ENCODE peak calls at places on chromosomes 5 and 9, in seven cellular contexts. B is HCT116, N is HepG2, V is K562, Q is A549, U is H1, O is GM12878. D is an unnamed sample.

GRCh38 chr5:139138790-139139189 is 59.4 kb downstream of the SIL1 start:
- DNase-seq in B (peak; percentile 45), N (peak; percentile 44), V (no peak), Q (no peak), U (no peak), O (no peak), D (peak; percentile 56)

GRCh38 chr9:38344566-38345324 is 47.8 kb upstream of the ALDH1B1 start:
- DNase-seq in B (no peak), N (no peak), V (no peak), Q (no peak), U (peak; percentile 33), O (no peak), D (no peak)

GRCh38 chr9:3868012-3868411 is 342.2 kb upstream of the RFX3 start:
- DNase-seq in B (no peak), N (no peak), V (no peak), Q (no peak), U (no peak), O (no peak), D (peak; percentile 13)

GRCh38 chr9:104506565-104506964 is 2.5 kb downstream of the OR13F1 start:
- DNase-seq in B (no peak), N (no peak), V (no peak), Q (no peak), U (no peak), O (no peak), D (no peak)

GRCh38 chr5:110333384-110333783 is 393.1 kb downstream of the TMEM232 start:
- DNase-seq in B (peak; percentile 3), N (peak; percentile 24), V (no peak), Q (peak; percentile 4), U (no peak), O (no peak), D (peak; percentile 3)

GRCh38 chr5:172630082-172630481 is 11.0 kb upstream of the NEURL1B start:
- DNase-seq in B (no peak), N (no peak), V (no peak), Q (no peak), U (no peak), O (no peak), D (no peak)

GRCh38 chr9:127968717-127969383 is 11.9 kb downstream of the EEIG1 start:
- DNase-seq in B (peak; percentile 67), N (no peak), V (no peak), Q (peak; percentile 75), U (no peak), O (no peak), D (peak; percentile 94)

GRCh38 chr5:90297045-90297764 is 112.4 kb downstream of the CETN3 start:
- DNase-seq in B (no peak), N (no peak), V (no peak), Q (no peak), U (no peak), O (no peak), D (no peak)

GRCh38 chr5:132641241-132641723 is 16.7 kb upstream of the IL13 start:
- DNase-seq in B (no peak), N (no peak), V (no peak), Q (no peak), U (no peak), O (no peak), D (no peak)

GRCh38 chr9:27835746-27836145 is 262.5 kb upstream of the C9orf72 start:
- DNase-seq in B (no peak), N (no peak), V (no peak), Q (no peak), U (no peak), O (no peak), D (no peak)

GRCh38 chr5:163569284-163569683 is 63.9 kb downstream of the MAT2B start:
- DNase-seq in B (no peak), N (no peak), V (no peak), Q (peak; percentile 8), U (no peak), O (no peak), D (peak; percentile 73)

GRCh38 chr9:303502-303901 is 88.8 kb downstream of the DOCK8 start:
- DNase-seq in B (no peak), N (no peak), V (no peak), Q (no peak), U (no peak), O (no peak), D (no peak)

GRCh38 chr5:176922817-176923216 is 23.7 kb upstream of the HK3 start:
- DNase-seq in B (no peak), N (no peak), V (no peak), Q (no peak), U (no peak), O (no peak), D (no peak)

GRCh38 chr9:38142201-38142600 is 73.2 kb upstream of the SHB start:
- DNase-seq in B (no peak), N (no peak), V (no peak), Q (peak; percentile 22), U (no peak), O (no peak), D (peak; percentile 77)

GRCh38 chr9:33346564-33346963 is 55.8 kb downstream of the AQP7 start:
- DNase-seq in B (no peak), N (no peak), V (no peak), Q (no peak), U (no peak), O (no peak), D (no peak)

GRCh38 chr5:61139094-61139873 is 23.0 kb downstream of the SMIM15 start:
- DNase-seq in B (no peak), N (no peak), V (no peak), Q (peak; percentile 28), U (no peak), O (no peak), D (no peak)

GRCh38 chr5:135851186-135851906 is 16.9 kb downstream of the SLC25A48 start:
- DNase-seq in B (no peak), N (no peak), V (no peak), Q (no peak), U (no peak), O (no peak), D (no peak)

GRCh38 chr5:135850231-135850630 is 15.8 kb downstream of the SLC25A48 start:
- DNase-seq in B (no peak), N (no peak), V (no peak), Q (no peak), U (no peak), O (no peak), D (no peak)

GRCh38 chr5:135847976-135848375 is 13.5 kb downstream of the SLC25A48 start:
- DNase-seq in B (no peak), N (no peak), V (no peak), Q (no peak), U (no peak), O (no peak), D (no peak)

GRCh38 chr5:135850671-135851070 is 16.2 kb downstream of the SLC25A48 start:
- DNase-seq in B (no peak), N (no peak), V (no peak), Q (no peak), U (no peak), O (no peak), D (no peak)

DNA sequence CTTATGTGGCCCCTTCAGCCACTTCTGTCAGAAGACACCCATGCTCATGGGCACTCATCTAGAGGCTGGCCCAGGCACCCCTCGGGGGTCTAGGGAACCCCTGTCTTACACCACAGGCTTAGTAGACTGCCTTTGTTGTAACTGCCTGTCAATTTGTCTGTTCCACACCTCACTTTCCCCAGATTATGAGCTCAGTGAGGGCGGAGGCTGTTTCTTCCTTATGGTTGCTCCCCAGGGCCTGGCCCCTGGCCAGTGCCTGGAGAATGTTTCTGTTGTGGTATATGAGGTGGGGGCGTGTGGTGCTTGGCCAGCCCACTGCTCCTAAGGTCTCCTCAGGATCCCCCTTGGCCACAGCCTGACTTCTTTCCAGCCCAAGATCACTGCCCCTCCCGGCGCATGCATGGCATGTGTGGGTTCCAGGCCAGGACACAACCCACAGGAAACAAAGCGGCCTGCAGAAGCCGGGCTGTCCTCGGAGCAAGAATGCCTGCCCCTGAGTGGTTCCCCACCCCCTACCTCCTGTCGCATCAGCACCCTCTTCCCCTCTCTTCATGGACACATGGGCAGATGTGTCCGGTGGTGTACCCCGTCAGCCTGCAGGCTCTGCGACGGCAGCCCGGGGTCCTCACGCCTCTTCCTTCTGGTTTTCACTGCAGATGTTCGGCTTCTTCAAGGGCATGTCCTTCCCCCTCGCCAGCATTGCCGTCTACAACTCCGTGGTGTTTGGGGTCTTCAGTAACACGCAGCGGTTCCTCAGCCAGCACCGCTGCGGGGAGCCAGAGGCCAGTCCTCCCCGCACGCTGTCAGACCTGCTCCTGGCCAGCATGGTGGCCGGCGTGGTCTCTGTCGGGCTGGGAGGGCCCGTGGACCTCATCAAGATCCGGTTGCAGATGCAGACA is 17.7 kb downstream of the SLC25A48 start:
- DNase-seq in B (no peak), N (no peak), V (no peak), Q (no peak), U (no peak), O (no peak), D (no peak)
- TF ChIP-seq CEBPB in B (no peak), N (no peak), V (no peak), Q (no peak), U (no peak), O (no peak), D (no peak)

GRCh38 chr5:68245325-68245724 is 29.8 kb downstream of the PIK3R1 start:
- DNase-seq in B (no peak), N (no peak), V (no peak), Q (no peak), U (no peak), O (no peak), D (peak; percentile 43)
- TF ChIP-seq CEBPB in B (no peak), N (no peak), V (no peak), Q (no peak), U (no peak), O (no peak), D (no peak)

DNA sequence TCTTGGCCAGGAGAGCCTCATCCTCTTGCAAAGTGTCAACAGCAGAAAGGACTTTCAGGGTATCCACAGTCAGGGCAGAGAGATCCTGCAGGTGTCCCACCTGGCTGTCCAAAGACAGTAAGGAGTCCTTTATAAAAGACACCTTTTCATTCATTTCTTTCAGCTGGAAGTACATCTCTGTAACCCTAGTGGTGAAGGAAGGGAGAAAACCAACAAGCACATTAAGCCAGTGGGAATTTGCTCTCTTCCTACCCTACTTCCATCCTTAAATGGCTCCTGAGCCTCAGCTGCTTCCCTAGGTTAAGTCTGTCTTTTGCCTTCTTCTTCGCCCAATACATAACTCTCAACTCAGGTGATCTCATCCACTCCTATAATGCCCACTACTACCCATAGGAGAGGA is 124.8 kb downstream of the TRPM6 start:
- DNase-seq in B (no peak), N (no peak), V (no peak), Q (no peak), U (no peak), O (no peak), D (no peak)
- TF ChIP-seq CEBPB in B (no peak), N (no peak), V (no peak), Q (no peak), U (no peak), O (no peak), D (no peak)

DNA sequence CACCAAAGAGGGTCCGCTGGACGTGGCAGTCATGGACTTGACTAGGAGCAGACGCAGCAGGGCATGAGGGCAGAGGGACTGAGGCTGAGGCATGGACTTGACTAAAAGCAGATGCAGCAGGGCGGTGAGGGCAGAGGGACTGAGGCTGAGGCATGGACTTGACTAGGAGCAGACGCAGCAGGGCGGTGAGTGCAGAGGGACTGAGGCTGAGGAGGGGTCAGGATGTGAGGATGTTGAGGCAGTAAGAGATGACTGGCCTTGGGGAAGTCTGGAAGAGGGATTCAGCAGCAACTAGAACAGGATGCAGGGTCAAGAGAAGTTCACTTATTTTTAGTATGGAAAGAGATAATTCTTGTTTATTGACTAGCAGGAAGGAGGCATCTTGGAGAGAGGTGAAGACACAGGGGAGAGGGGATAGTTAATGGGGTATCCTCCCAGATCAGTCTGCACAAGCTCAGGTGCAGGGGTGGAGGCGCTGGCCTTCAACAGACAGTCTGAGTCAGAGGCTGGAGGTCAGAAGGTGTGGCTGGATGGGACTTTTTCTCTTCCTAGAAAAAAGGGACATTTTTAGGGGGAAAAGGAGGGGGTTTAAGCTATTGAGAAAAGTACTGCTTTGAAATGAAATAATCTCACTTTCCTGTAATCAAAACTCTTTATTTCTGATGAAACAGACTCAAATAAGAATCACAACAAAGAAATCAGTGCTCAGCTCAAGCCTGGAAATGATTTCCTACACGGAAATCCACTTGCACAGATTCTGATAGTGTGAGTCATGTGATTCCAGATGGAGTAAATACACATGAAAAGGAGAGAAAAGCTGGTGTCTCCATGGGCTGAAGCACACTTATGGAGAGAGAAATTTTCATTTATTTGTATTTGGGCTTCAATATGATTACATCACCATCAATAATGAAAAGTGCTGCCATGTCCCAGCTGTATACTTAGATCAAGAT is 130.9 kb downstream of the PALM2AKAP2 start:
- DNase-seq in B (no peak), N (no peak), V (no peak), Q (peak; percentile 64), U (no peak), O (no peak), D (peak; percentile 88)
- TF ChIP-seq CEBPB in B (peak; percentile 8), N (no peak), V (no peak), Q (no peak), U (no peak), O (no peak), D (no peak)

D was measured in IMR-90.